ENCODE peak calls at places on chromosome 14, in eight cellular contexts. B is HepG2, N is A549, D is WTC11, Z is HCT116, J is H1, Y is endothelial cell of umbilical vein, U is SK-N-SH. F is an unnamed sample.

GRCh38 chr14:54331516-54331915 is 65.3 kb upstream of the CDKN3 start:
- DNase-seq in Z (no peak), J (no peak), U (no peak), B (no peak), Y (peak; percentile 86), D (no peak), N (no peak), F (no peak)

GRCh38 chr14:81449114-81449513 is 49.0 kb upstream of the STON2 start:
- DNase-seq in J (no peak), Y (no peak), N (no peak), U (no peak), D (no peak), B (peak; percentile 16), Z (no peak), F (no peak)

GRCh38 chr14:93984987-93985410 is 8.6 kb upstream of the ASB2 start:
- DNase-seq in J (no peak), U (peak; percentile 47), Z (peak; percentile 60), Y (no peak), B (peak; percentile 77), N (peak; percentile 56), D (peak; percentile 50), F (peak; percentile 75)

GRCh38 chr14:100294963-100295330 is 11.3 kb downstream of the SLC25A29 start:
- DNase-seq in N (no peak), U (peak; percentile 15), D (no peak), B (no peak), Z (no peak), J (no peak), Y (no peak), F (no peak)

GRCh38 chr14:68291820-68292219 is 472.2 kb downstream of the RAD51B start:
- DNase-seq in Y (no peak), B (peak; percentile 27), D (peak; percentile 59), J (peak; percentile 23), N (no peak), Z (peak; percentile 37), U (no peak), F (no peak)

GRCh38 chr14:67618617-67619063 is 1.1 kb upstream of the ARG2 start:
- DNase-seq in J (no peak), D (no peak), B (peak; percentile 75), Z (no peak), U (peak; percentile 67), N (peak; percentile 76), Y (peak; percentile 82), F (peak; percentile 71)

GRCh38 chr14:94056579-94057308 is 24.3 kb downstream of the DDX24 start:
- DNase-seq in U (no peak), B (no peak), D (no peak), J (no peak), Y (no peak), Z (no peak), N (no peak), F (no peak)

GRCh38 chr14:105891631-105892452 is 365.5 kb downstream of the TMEM121 start:
- DNase-seq in Y (no peak), D (peak; percentile 3), U (no peak), Z (no peak), N (no peak), J (no peak), B (no peak), F (no peak)

GRCh38 chr14:20413785-20414117 is 450 bp upstream of the TEP1 start:
- DNase-seq in Z (no peak), D (no peak), Y (peak; percentile 30), U (no peak), B (no peak), J (no peak), N (no peak), F (peak; percentile 48)

GRCh38 chr14:80464531-80465149 is 253.3 kb upstream of the DIO2 start:
- DNase-seq in Z (no peak), N (no peak), B (no peak), Y (no peak), D (peak; percentile 19), U (no peak), J (peak; percentile 53), F (no peak)

GRCh38 chr14:44316647-44317432 is 190.2 kb downstream of the FSCB start:
- DNase-seq in Y (peak; percentile 47), D (no peak), J (no peak), Z (peak; percentile 86), N (peak; percentile 92), U (no peak), B (peak; percentile 58), F (peak; percentile 76)

GRCh38 chr14:78162202-78162601 is 8.0 kb upstream of the NRXN3 start:
- DNase-seq in D (no peak), B (no peak), Y (no peak), N (no peak), J (no peak), U (no peak), Z (no peak), F (peak; percentile 58)

GRCh38 chr14:68145539-68145938 is 326.0 kb downstream of the RAD51B start:
- DNase-seq in Z (no peak), N (no peak), B (no peak), Y (peak; percentile 70), U (no peak), J (no peak), D (no peak), F (no peak)

DNA sequence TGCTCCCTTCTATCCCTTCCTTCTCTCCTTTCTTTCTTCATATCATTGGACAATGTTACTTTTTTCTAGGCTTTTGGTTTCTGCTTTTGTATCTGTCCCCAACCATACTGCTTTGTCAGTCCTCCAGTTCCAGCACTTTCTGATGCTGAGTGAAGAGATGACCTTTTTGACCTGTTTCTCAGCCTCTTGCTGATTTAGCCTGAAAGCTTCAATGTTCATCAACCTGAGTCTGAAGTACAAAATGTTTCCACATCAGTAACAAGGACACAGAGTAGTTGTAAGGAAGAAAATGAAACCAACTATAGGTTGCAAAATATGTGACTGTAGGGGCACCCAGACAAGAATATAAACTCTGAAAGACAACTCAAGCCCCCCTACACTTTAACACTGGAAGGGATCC is 25.2 kb upstream of the AKAP6 start:
- DNase-seq in D (no peak), Y (no peak), U (no peak), N (no peak), Z (no peak), J (no peak), B (peak; percentile 74), F (no peak)
- TF ChIP-seq MAX in D (no peak), Y (no peak), U (no peak), N (no peak), Z (no peak), J (no peak), B (no peak), F (no peak)

DNA sequence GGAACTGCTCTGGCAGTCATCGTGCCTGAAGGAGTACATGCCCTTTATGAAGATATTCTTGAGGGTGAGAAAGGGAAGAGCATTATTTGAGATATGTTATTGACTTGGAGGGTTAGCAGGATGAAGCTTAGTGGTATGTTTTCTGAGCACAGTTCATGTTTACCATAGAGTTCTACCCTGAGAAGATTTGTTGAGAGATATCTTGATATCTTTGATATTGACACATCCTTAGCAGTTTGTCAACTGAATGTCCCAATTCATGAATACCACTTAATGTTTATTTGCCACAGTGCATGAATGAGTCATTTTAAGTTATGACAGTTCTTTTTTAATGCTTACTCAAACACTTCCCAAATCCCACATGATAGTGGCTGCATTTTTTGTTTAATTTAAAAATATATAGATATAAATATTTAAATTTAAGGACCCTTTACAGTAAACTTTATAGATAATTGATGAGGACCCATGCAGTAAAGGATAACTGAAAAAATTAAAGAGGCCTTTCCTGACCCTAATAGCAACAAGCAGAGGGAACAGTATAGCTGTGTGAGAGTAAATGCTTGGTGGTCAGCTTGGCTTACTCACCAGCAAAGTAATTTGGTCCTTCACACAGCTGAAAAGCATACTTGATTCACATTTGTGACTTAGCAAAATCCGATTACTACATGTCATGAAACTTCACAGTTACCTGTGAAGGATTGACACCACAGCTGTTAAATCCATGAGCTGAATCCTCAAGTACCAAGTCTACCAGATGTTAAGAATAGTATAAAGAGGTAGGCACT is 25.8 kb downstream of the SLC39A9 start:
- DNase-seq in Z (no peak), B (peak; percentile 67), J (no peak), D (no peak), U (no peak), Y (no peak), N (no peak), F (no peak)
- TF ChIP-seq MAX in Z (no peak), B (no peak), J (no peak), D (no peak), U (no peak), Y (no peak), N (no peak), F (no peak)

DNA sequence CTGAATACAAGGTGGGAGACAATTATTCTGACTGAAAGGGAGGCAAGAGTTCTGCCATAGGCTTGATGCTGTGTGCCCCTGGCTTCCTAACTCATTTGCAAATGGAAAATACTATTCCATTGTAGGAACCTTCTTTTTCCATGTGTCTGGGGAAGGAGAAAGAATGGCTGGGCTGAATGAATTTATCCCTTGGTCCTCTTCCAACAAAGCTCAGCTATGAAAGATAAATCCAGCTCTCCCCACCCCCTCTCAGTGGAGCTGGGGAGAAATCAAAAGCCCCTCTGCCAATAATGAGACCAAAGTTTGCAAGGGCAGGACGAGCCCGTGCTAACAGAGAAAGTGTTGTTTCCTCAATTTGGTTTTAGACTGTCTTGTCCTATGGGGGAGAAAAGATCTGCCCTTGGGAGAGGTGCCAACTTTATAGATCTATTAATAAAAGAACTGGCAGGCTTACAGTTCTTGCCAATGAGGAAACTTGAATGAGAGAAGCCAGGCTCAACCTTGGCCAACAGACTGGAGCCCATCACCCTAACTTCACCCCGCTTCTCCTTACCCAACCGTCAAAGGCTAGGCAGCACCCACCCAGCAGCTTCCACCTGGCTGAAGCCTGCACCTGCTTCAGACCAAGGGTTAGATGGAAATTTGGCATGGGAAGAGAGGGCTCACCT is 8.9 kb upstream of the TCL1B start:
- DNase-seq in U (no peak), Y (no peak), N (no peak), J (no peak), Z (no peak), D (no peak), B (no peak), F (no peak)
- TF ChIP-seq MAX in U (no peak), Y (no peak), N (no peak), J (no peak), Z (no peak), D (no peak), B (no peak), F (no peak)

GRCh38 chr14:52031781-52032180 is 37.1 kb downstream of the NID2 start:
- DNase-seq in J (no peak), U (no peak), D (no peak), Y (no peak), B (no peak), Z (no peak), N (no peak), F (no peak)

GRCh38 chr14:52032196-52032865 is 36.5 kb downstream of the NID2 start:
- DNase-seq in U (no peak), N (no peak), J (no peak), Y (no peak), B (no peak), D (no peak), Z (no peak), F (no peak)

GRCh38 chr14:52029881-52030280 is 39.0 kb downstream of the NID2 start:
- DNase-seq in N (no peak), J (no peak), Z (no peak), Y (peak; percentile 71), B (no peak), D (no peak), U (no peak), F (no peak)

DNA sequence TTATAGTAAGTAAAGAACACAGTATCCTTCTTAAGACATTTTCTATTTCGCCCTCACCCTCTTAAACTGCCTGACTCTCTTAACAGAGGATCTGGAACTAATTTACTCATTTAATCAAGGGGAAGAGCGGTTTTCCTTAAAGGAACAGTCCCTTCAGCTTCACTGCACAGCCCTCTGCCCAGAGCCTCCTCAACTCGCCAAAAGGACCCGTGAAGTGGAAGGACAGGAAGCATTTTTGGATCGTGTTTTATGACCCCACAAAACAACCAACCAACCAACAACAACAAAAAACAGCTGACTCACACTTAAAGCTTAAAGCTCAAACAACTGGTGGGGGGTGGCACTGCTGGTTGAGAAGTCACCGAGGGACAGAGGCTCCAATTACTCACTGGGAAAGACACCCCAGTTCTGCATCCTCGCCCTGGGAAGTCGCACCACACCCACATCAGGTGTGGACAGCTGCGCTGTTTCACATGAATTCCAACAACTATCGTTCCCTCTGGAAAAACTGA is 35.7 kb downstream of the NID2 start:
- DNase-seq in U (no peak), D (no peak), N (no peak), B (no peak), Y (no peak), J (no peak), Z (no peak), F (no peak)
- TF ChIP-seq MAX in U (peak; percentile 56), D (no peak), N (no peak), B (no peak), Y (no peak), J (no peak), Z (no peak), F (no peak)

F was measured in NB4.